ENCODE peak calls at places on chromosomes 13 and 19, in nine cellular contexts. One of them, this sample, is unnamed.

GRCh38 chr13:106490887-106491321 is 44.6 kb downstream of the EFNB2 start:
- DNase-seq in activated naive CD8-positive, alpha-beta T cell treated with anti-CD3 and anti-CD28 coated beads, Interleukin-2, amount 50 U/mL, for 24 hours: no peak
- DNase-seq in activated CD4-positive, alpha-beta T cell treated with anti-CD3 and anti-CD28 coated beads for 1 hour: no peak
- DNase-seq in RCC 7860: no peak
- DNase-seq in stimulated activated CD8-positive, alpha-beta memory T cell treated with anti-CD3 and anti-CD28 coated beads, Interleukin-2, amount 100 ng/mL, for 1 hour: no peak
- DNase-seq in activated CD4-positive, alpha-beta memory T cell treated with anti-CD3 and anti-CD28 coated beads for 36 hours: peak
- DNase-seq in central memory CD4-positive, alpha-beta T cell: peak
- DNase-seq in GM13976: no peak
- DNase-seq in anterior cingulate cortex: no peak
- DNase-seq in this sample: no peak

GRCh38 chr13:40233731-40234195 is 432.7 kb downstream of the FOXO1 start:
- DNase-seq in activated naive CD8-positive, alpha-beta T cell treated with anti-CD3 and anti-CD28 coated beads, Interleukin-2, amount 50 U/mL, for 24 hours: no peak
- DNase-seq in activated CD4-positive, alpha-beta T cell treated with anti-CD3 and anti-CD28 coated beads for 1 hour: no peak
- DNase-seq in RCC 7860: no peak
- DNase-seq in stimulated activated CD8-positive, alpha-beta memory T cell treated with anti-CD3 and anti-CD28 coated beads, Interleukin-2, amount 100 ng/mL, for 1 hour: no peak
- DNase-seq in activated CD4-positive, alpha-beta memory T cell treated with anti-CD3 and anti-CD28 coated beads for 36 hours: no peak
- DNase-seq in central memory CD4-positive, alpha-beta T cell: no peak
- DNase-seq in GM13976: no peak
- DNase-seq in anterior cingulate cortex: no peak
- DNase-seq in this sample: peak

GRCh38 chr19:13302521-13303270 is 152.5 kb downstream of the IER2 start:
- DNase-seq in activated naive CD8-positive, alpha-beta T cell treated with anti-CD3 and anti-CD28 coated beads, Interleukin-2, amount 50 U/mL, for 24 hours: no peak
- DNase-seq in activated CD4-positive, alpha-beta T cell treated with anti-CD3 and anti-CD28 coated beads for 1 hour: no peak
- DNase-seq in RCC 7860: no peak
- DNase-seq in stimulated activated CD8-positive, alpha-beta memory T cell treated with anti-CD3 and anti-CD28 coated beads, Interleukin-2, amount 100 ng/mL, for 1 hour: no peak
- DNase-seq in activated CD4-positive, alpha-beta memory T cell treated with anti-CD3 and anti-CD28 coated beads for 36 hours: no peak
- DNase-seq in central memory CD4-positive, alpha-beta T cell: no peak
- DNase-seq in GM13976: no peak
- DNase-seq in anterior cingulate cortex: no peak
- DNase-seq in this sample: no peak

GRCh38 chr19:1811472-1811894 is 593 bp downstream of the ATP8B3 start:
- DNase-seq in activated naive CD8-positive, alpha-beta T cell treated with anti-CD3 and anti-CD28 coated beads, Interleukin-2, amount 50 U/mL, for 24 hours: peak
- DNase-seq in activated CD4-positive, alpha-beta T cell treated with anti-CD3 and anti-CD28 coated beads for 1 hour: peak
- DNase-seq in RCC 7860: peak
- DNase-seq in stimulated activated CD8-positive, alpha-beta memory T cell treated with anti-CD3 and anti-CD28 coated beads, Interleukin-2, amount 100 ng/mL, for 1 hour: peak
- DNase-seq in activated CD4-positive, alpha-beta memory T cell treated with anti-CD3 and anti-CD28 coated beads for 36 hours: peak
- DNase-seq in central memory CD4-positive, alpha-beta T cell: peak
- DNase-seq in GM13976: no peak
- DNase-seq in anterior cingulate cortex: no peak
- DNase-seq in this sample: peak

GRCh38 chr19:15432018-15432494 is 13.3 kb upstream of the AKAP8L start:
- DNase-seq in activated naive CD8-positive, alpha-beta T cell treated with anti-CD3 and anti-CD28 coated beads, Interleukin-2, amount 50 U/mL, for 24 hours: peak
- DNase-seq in activated CD4-positive, alpha-beta T cell treated with anti-CD3 and anti-CD28 coated beads for 1 hour: no peak
- DNase-seq in RCC 7860: no peak
- DNase-seq in stimulated activated CD8-positive, alpha-beta memory T cell treated with anti-CD3 and anti-CD28 coated beads, Interleukin-2, amount 100 ng/mL, for 1 hour: no peak
- DNase-seq in activated CD4-positive, alpha-beta memory T cell treated with anti-CD3 and anti-CD28 coated beads for 36 hours: peak
- DNase-seq in central memory CD4-positive, alpha-beta T cell: no peak
- DNase-seq in GM13976: peak
- DNase-seq in anterior cingulate cortex: no peak
- DNase-seq in this sample: no peak

GRCh38 chr13:98155475-98156111 is 12.7 kb downstream of the FARP1 start:
- DNase-seq in activated naive CD8-positive, alpha-beta T cell treated with anti-CD3 and anti-CD28 coated beads, Interleukin-2, amount 50 U/mL, for 24 hours: no peak
- DNase-seq in activated CD4-positive, alpha-beta T cell treated with anti-CD3 and anti-CD28 coated beads for 1 hour: no peak
- DNase-seq in RCC 7860: peak
- DNase-seq in stimulated activated CD8-positive, alpha-beta memory T cell treated with anti-CD3 and anti-CD28 coated beads, Interleukin-2, amount 100 ng/mL, for 1 hour: no peak
- DNase-seq in activated CD4-positive, alpha-beta memory T cell treated with anti-CD3 and anti-CD28 coated beads for 36 hours: no peak
- DNase-seq in central memory CD4-positive, alpha-beta T cell: no peak
- DNase-seq in GM13976: no peak
- DNase-seq in anterior cingulate cortex: no peak
- DNase-seq in this sample: no peak

GRCh38 chr19:46303345-46303701 is 6.5 kb downstream of the HIF3A start:
- DNase-seq in activated naive CD8-positive, alpha-beta T cell treated with anti-CD3 and anti-CD28 coated beads, Interleukin-2, amount 50 U/mL, for 24 hours: no peak
- DNase-seq in activated CD4-positive, alpha-beta T cell treated with anti-CD3 and anti-CD28 coated beads for 1 hour: no peak
- DNase-seq in RCC 7860: no peak
- DNase-seq in stimulated activated CD8-positive, alpha-beta memory T cell treated with anti-CD3 and anti-CD28 coated beads, Interleukin-2, amount 100 ng/mL, for 1 hour: no peak
- DNase-seq in activated CD4-positive, alpha-beta memory T cell treated with anti-CD3 and anti-CD28 coated beads for 36 hours: no peak
- DNase-seq in central memory CD4-positive, alpha-beta T cell: no peak
- DNase-seq in GM13976: no peak
- DNase-seq in anterior cingulate cortex: no peak
- DNase-seq in this sample: no peak

GRCh38 chr19:48918801-48919247 is 14.7 kb upstream of the DHDH start:
- DNase-seq in activated naive CD8-positive, alpha-beta T cell treated with anti-CD3 and anti-CD28 coated beads, Interleukin-2, amount 50 U/mL, for 24 hours: no peak
- DNase-seq in activated CD4-positive, alpha-beta T cell treated with anti-CD3 and anti-CD28 coated beads for 1 hour: no peak
- DNase-seq in RCC 7860: no peak
- DNase-seq in stimulated activated CD8-positive, alpha-beta memory T cell treated with anti-CD3 and anti-CD28 coated beads, Interleukin-2, amount 100 ng/mL, for 1 hour: no peak
- DNase-seq in activated CD4-positive, alpha-beta memory T cell treated with anti-CD3 and anti-CD28 coated beads for 36 hours: peak
- DNase-seq in central memory CD4-positive, alpha-beta T cell: no peak
- DNase-seq in GM13976: peak
- DNase-seq in anterior cingulate cortex: no peak
- DNase-seq in this sample: no peak

GRCh38 chr19:34241513-34242337 is 12.6 kb upstream of the GARRE1 start:
- DNase-seq in activated naive CD8-positive, alpha-beta T cell treated with anti-CD3 and anti-CD28 coated beads, Interleukin-2, amount 50 U/mL, for 24 hours: peak
- DNase-seq in activated CD4-positive, alpha-beta T cell treated with anti-CD3 and anti-CD28 coated beads for 1 hour: no peak
- DNase-seq in RCC 7860: no peak
- DNase-seq in stimulated activated CD8-positive, alpha-beta memory T cell treated with anti-CD3 and anti-CD28 coated beads, Interleukin-2, amount 100 ng/mL, for 1 hour: no peak
- DNase-seq in activated CD4-positive, alpha-beta memory T cell treated with anti-CD3 and anti-CD28 coated beads for 36 hours: peak
- DNase-seq in central memory CD4-positive, alpha-beta T cell: no peak
- DNase-seq in GM13976: peak
- DNase-seq in anterior cingulate cortex: no peak
- DNase-seq in this sample: no peak

GRCh38 chr13:59790626-59791025 is 373.1 kb downstream of the DIAPH3 start:
- DNase-seq in activated naive CD8-positive, alpha-beta T cell treated with anti-CD3 and anti-CD28 coated beads, Interleukin-2, amount 50 U/mL, for 24 hours: no peak
- DNase-seq in activated CD4-positive, alpha-beta T cell treated with anti-CD3 and anti-CD28 coated beads for 1 hour: no peak
- DNase-seq in RCC 7860: no peak
- DNase-seq in stimulated activated CD8-positive, alpha-beta memory T cell treated with anti-CD3 and anti-CD28 coated beads, Interleukin-2, amount 100 ng/mL, for 1 hour: no peak
- DNase-seq in activated CD4-positive, alpha-beta memory T cell treated with anti-CD3 and anti-CD28 coated beads for 36 hours: no peak
- DNase-seq in central memory CD4-positive, alpha-beta T cell: no peak
- DNase-seq in GM13976: no peak
- DNase-seq in anterior cingulate cortex: no peak
- DNase-seq in this sample: no peak

GRCh38 chr13:24161980-24162517 is 1.5 kb downstream of the SPATA13 start:
- DNase-seq in activated naive CD8-positive, alpha-beta T cell treated with anti-CD3 and anti-CD28 coated beads, Interleukin-2, amount 50 U/mL, for 24 hours: no peak
- DNase-seq in activated CD4-positive, alpha-beta T cell treated with anti-CD3 and anti-CD28 coated beads for 1 hour: no peak
- DNase-seq in RCC 7860: no peak
- DNase-seq in stimulated activated CD8-positive, alpha-beta memory T cell treated with anti-CD3 and anti-CD28 coated beads, Interleukin-2, amount 100 ng/mL, for 1 hour: no peak
- DNase-seq in activated CD4-positive, alpha-beta memory T cell treated with anti-CD3 and anti-CD28 coated beads for 36 hours: no peak
- DNase-seq in central memory CD4-positive, alpha-beta T cell: no peak
- DNase-seq in GM13976: no peak
- DNase-seq in anterior cingulate cortex: no peak
- DNase-seq in this sample: no peak

GRCh38 chr13:110711778-110712070 is 1.8 kb upstream of the ING1 start:
- DNase-seq in activated naive CD8-positive, alpha-beta T cell treated with anti-CD3 and anti-CD28 coated beads, Interleukin-2, amount 50 U/mL, for 24 hours: no peak
- DNase-seq in activated CD4-positive, alpha-beta T cell treated with anti-CD3 and anti-CD28 coated beads for 1 hour: no peak
- DNase-seq in RCC 7860: no peak
- DNase-seq in stimulated activated CD8-positive, alpha-beta memory T cell treated with anti-CD3 and anti-CD28 coated beads, Interleukin-2, amount 100 ng/mL, for 1 hour: no peak
- DNase-seq in activated CD4-positive, alpha-beta memory T cell treated with anti-CD3 and anti-CD28 coated beads for 36 hours: no peak
- DNase-seq in central memory CD4-positive, alpha-beta T cell: no peak
- DNase-seq in GM13976: no peak
- DNase-seq in anterior cingulate cortex: no peak
- DNase-seq in this sample: no peak

GRCh38 chr19:40610396-40611064 is 9.4 kb downstream of the LTBP4 start:
- DNase-seq in activated naive CD8-positive, alpha-beta T cell treated with anti-CD3 and anti-CD28 coated beads, Interleukin-2, amount 50 U/mL, for 24 hours: peak
- DNase-seq in activated CD4-positive, alpha-beta T cell treated with anti-CD3 and anti-CD28 coated beads for 1 hour: peak
- DNase-seq in RCC 7860: no peak
- DNase-seq in stimulated activated CD8-positive, alpha-beta memory T cell treated with anti-CD3 and anti-CD28 coated beads, Interleukin-2, amount 100 ng/mL, for 1 hour: no peak
- DNase-seq in activated CD4-positive, alpha-beta memory T cell treated with anti-CD3 and anti-CD28 coated beads for 36 hours: peak
- DNase-seq in central memory CD4-positive, alpha-beta T cell: peak
- DNase-seq in GM13976: no peak
- DNase-seq in anterior cingulate cortex: no peak
- DNase-seq in this sample: peak

GRCh38 chr13:98977568-98978270 is at the start of gene DOCK9:
- DNase-seq in activated naive CD8-positive, alpha-beta T cell treated with anti-CD3 and anti-CD28 coated beads, Interleukin-2, amount 50 U/mL, for 24 hours: no peak
- DNase-seq in activated CD4-positive, alpha-beta T cell treated with anti-CD3 and anti-CD28 coated beads for 1 hour: no peak
- DNase-seq in RCC 7860: no peak
- DNase-seq in stimulated activated CD8-positive, alpha-beta memory T cell treated with anti-CD3 and anti-CD28 coated beads, Interleukin-2, amount 100 ng/mL, for 1 hour: no peak
- DNase-seq in activated CD4-positive, alpha-beta memory T cell treated with anti-CD3 and anti-CD28 coated beads for 36 hours: no peak
- DNase-seq in central memory CD4-positive, alpha-beta T cell: no peak
- DNase-seq in GM13976: no peak
- DNase-seq in anterior cingulate cortex: peak
- DNase-seq in this sample: peak

GRCh38 chr19:18388328-18389094 is 2.6 kb downstream of the GDF15 start:
- DNase-seq in activated naive CD8-positive, alpha-beta T cell treated with anti-CD3 and anti-CD28 coated beads, Interleukin-2, amount 50 U/mL, for 24 hours: peak
- DNase-seq in activated CD4-positive, alpha-beta T cell treated with anti-CD3 and anti-CD28 coated beads for 1 hour: peak
- DNase-seq in RCC 7860: peak
- DNase-seq in stimulated activated CD8-positive, alpha-beta memory T cell treated with anti-CD3 and anti-CD28 coated beads, Interleukin-2, amount 100 ng/mL, for 1 hour: peak
- DNase-seq in activated CD4-positive, alpha-beta memory T cell treated with anti-CD3 and anti-CD28 coated beads for 36 hours: peak
- DNase-seq in central memory CD4-positive, alpha-beta T cell: peak
- DNase-seq in GM13976: peak
- DNase-seq in anterior cingulate cortex: peak
- DNase-seq in this sample: peak

GRCh38 chr19:15374796-15375440 is 4.7 kb downstream of the AKAP8 start:
- DNase-seq in activated naive CD8-positive, alpha-beta T cell treated with anti-CD3 and anti-CD28 coated beads, Interleukin-2, amount 50 U/mL, for 24 hours: no peak
- DNase-seq in activated CD4-positive, alpha-beta T cell treated with anti-CD3 and anti-CD28 coated beads for 1 hour: no peak
- DNase-seq in RCC 7860: no peak
- DNase-seq in stimulated activated CD8-positive, alpha-beta memory T cell treated with anti-CD3 and anti-CD28 coated beads, Interleukin-2, amount 100 ng/mL, for 1 hour: no peak
- DNase-seq in activated CD4-positive, alpha-beta memory T cell treated with anti-CD3 and anti-CD28 coated beads for 36 hours: no peak
- DNase-seq in central memory CD4-positive, alpha-beta T cell: no peak
- DNase-seq in GM13976: peak
- DNase-seq in anterior cingulate cortex: no peak
- DNase-seq in this sample: peak

GRCh38 chr13:44050450-44051063 is 170.9 kb downstream of the LACC1 start:
- DNase-seq in activated naive CD8-positive, alpha-beta T cell treated with anti-CD3 and anti-CD28 coated beads, Interleukin-2, amount 50 U/mL, for 24 hours: no peak
- DNase-seq in activated CD4-positive, alpha-beta T cell treated with anti-CD3 and anti-CD28 coated beads for 1 hour: no peak
- DNase-seq in RCC 7860: peak
- DNase-seq in stimulated activated CD8-positive, alpha-beta memory T cell treated with anti-CD3 and anti-CD28 coated beads, Interleukin-2, amount 100 ng/mL, for 1 hour: no peak
- DNase-seq in activated CD4-positive, alpha-beta memory T cell treated with anti-CD3 and anti-CD28 coated beads for 36 hours: no peak
- DNase-seq in central memory CD4-positive, alpha-beta T cell: peak
- DNase-seq in GM13976: peak
- DNase-seq in anterior cingulate cortex: no peak
- DNase-seq in this sample: no peak

GRCh38 chr13:40334616-40335015 is 331.8 kb downstream of the FOXO1 start:
- DNase-seq in activated naive CD8-positive, alpha-beta T cell treated with anti-CD3 and anti-CD28 coated beads, Interleukin-2, amount 50 U/mL, for 24 hours: no peak
- DNase-seq in activated CD4-positive, alpha-beta T cell treated with anti-CD3 and anti-CD28 coated beads for 1 hour: no peak
- DNase-seq in RCC 7860: no peak
- DNase-seq in stimulated activated CD8-positive, alpha-beta memory T cell treated with anti-CD3 and anti-CD28 coated beads, Interleukin-2, amount 100 ng/mL, for 1 hour: no peak
- DNase-seq in activated CD4-positive, alpha-beta memory T cell treated with anti-CD3 and anti-CD28 coated beads for 36 hours: no peak
- DNase-seq in central memory CD4-positive, alpha-beta T cell: no peak
- DNase-seq in GM13976: no peak
- DNase-seq in anterior cingulate cortex: no peak
- DNase-seq in this sample: no peak

GRCh38 chr19:4536798-4537197 is 1.8 kb upstream of the PLIN5 start:
- DNase-seq in activated naive CD8-positive, alpha-beta T cell treated with anti-CD3 and anti-CD28 coated beads, Interleukin-2, amount 50 U/mL, for 24 hours: no peak
- DNase-seq in activated CD4-positive, alpha-beta T cell treated with anti-CD3 and anti-CD28 coated beads for 1 hour: no peak
- DNase-seq in RCC 7860: no peak
- DNase-seq in stimulated activated CD8-positive, alpha-beta memory T cell treated with anti-CD3 and anti-CD28 coated beads, Interleukin-2, amount 100 ng/mL, for 1 hour: no peak
- DNase-seq in activated CD4-positive, alpha-beta memory T cell treated with anti-CD3 and anti-CD28 coated beads for 36 hours: no peak
- DNase-seq in central memory CD4-positive, alpha-beta T cell: no peak
- DNase-seq in GM13976: no peak
- DNase-seq in anterior cingulate cortex: no peak
- DNase-seq in this sample: no peak

GRCh38 chr19:32233885-32234284 is 111.5 kb upstream of the ZNF507 start:
- DNase-seq in activated naive CD8-positive, alpha-beta T cell treated with anti-CD3 and anti-CD28 coated beads, Interleukin-2, amount 50 U/mL, for 24 hours: no peak
- DNase-seq in activated CD4-positive, alpha-beta T cell treated with anti-CD3 and anti-CD28 coated beads for 1 hour: no peak
- DNase-seq in RCC 7860: no peak
- DNase-seq in stimulated activated CD8-positive, alpha-beta memory T cell treated with anti-CD3 and anti-CD28 coated beads, Interleukin-2, amount 100 ng/mL, for 1 hour: no peak
- DNase-seq in activated CD4-positive, alpha-beta memory T cell treated with anti-CD3 and anti-CD28 coated beads for 36 hours: no peak
- DNase-seq in central memory CD4-positive, alpha-beta T cell: no peak
- DNase-seq in GM13976: no peak
- DNase-seq in anterior cingulate cortex: no peak
- DNase-seq in this sample: no peak

GRCh38 chr19:47020992-47021496 is 1.4 kb downstream of the NPAS1 start:
- DNase-seq in activated naive CD8-positive, alpha-beta T cell treated with anti-CD3 and anti-CD28 coated beads, Interleukin-2, amount 50 U/mL, for 24 hours: no peak
- DNase-seq in activated CD4-positive, alpha-beta T cell treated with anti-CD3 and anti-CD28 coated beads for 1 hour: no peak
- DNase-seq in RCC 7860: no peak
- DNase-seq in stimulated activated CD8-positive, alpha-beta memory T cell treated with anti-CD3 and anti-CD28 coated beads, Interleukin-2, amount 100 ng/mL, for 1 hour: no peak
- DNase-seq in activated CD4-positive, alpha-beta memory T cell treated with anti-CD3 and anti-CD28 coated beads for 36 hours: no peak
- DNase-seq in central memory CD4-positive, alpha-beta T cell: no peak
- DNase-seq in GM13976: peak
- DNase-seq in anterior cingulate cortex: no peak
- DNase-seq in this sample: no peak

GRCh38 chr13:49784886-49785570 is 7.5 kb downstream of the KPNA3 start:
- DNase-seq in activated naive CD8-positive, alpha-beta T cell treated with anti-CD3 and anti-CD28 coated beads, Interleukin-2, amount 50 U/mL, for 24 hours: no peak
- DNase-seq in activated CD4-positive, alpha-beta T cell treated with anti-CD3 and anti-CD28 coated beads for 1 hour: no peak
- DNase-seq in RCC 7860: no peak
- DNase-seq in stimulated activated CD8-positive, alpha-beta memory T cell treated with anti-CD3 and anti-CD28 coated beads, Interleukin-2, amount 100 ng/mL, for 1 hour: no peak
- DNase-seq in activated CD4-positive, alpha-beta memory T cell treated with anti-CD3 and anti-CD28 coated beads for 36 hours: no peak
- DNase-seq in central memory CD4-positive, alpha-beta T cell: no peak
- DNase-seq in GM13976: no peak
- DNase-seq in anterior cingulate cortex: no peak
- DNase-seq in this sample: no peak